ENCODE peak calls at places on chromosome 19, in five cellular contexts. Q is uterus, P is HFF-Myc, N is body of pancreas, X is cardiac muscle cell. T is an unnamed sample.

GRCh38 chr19:42105358-42105757 is 26.9 kb downstream of the POU2F2 start:
- DNase-seq in Q (no peak), P (no peak), N (no peak), X (no peak), T (no peak)

GRCh38 chr19:1285737-1286360 is at the start of gene EFNA2:
- DNase-seq in Q (no peak), P (no peak), N (no peak), X (peak), T (no peak)

GRCh38 chr19:6262519-6262918 is 17.3 kb downstream of the MLLT1 start:
- DNase-seq in Q (no peak), P (no peak), N (no peak), X (no peak), T (no peak)

GRCh38 chr19:13281567-13282291 is 131.5 kb downstream of the IER2 start:
- DNase-seq in Q (no peak), P (no peak), N (no peak), X (no peak), T (no peak)

GRCh38 chr19:8654591-8655339 is 24.3 kb downstream of the NFILZ start:
- DNase-seq in Q (peak), P (no peak), N (peak), X (peak), T (no peak)

GRCh38 chr19:40671404-40671803 is 19.0 kb downstream of the NUMBL start:
- DNase-seq in Q (no peak), P (no peak), N (no peak), X (no peak), T (no peak)

GRCh38 chr19:3617463-3617862 is 9.1 kb downstream of the CACTIN start:
- DNase-seq in Q (no peak), P (no peak), N (no peak), X (no peak), T (no peak)

GRCh38 chr19:17183858-17184271 is 31.3 kb upstream of the USE1 start:
- DNase-seq in Q (no peak), P (no peak), N (no peak), X (no peak), T (no peak)

GRCh38 chr19:30150626-30151025 is 208.6 kb downstream of the URI1 start:
- DNase-seq in Q (no peak), P (no peak), N (no peak), X (no peak), T (no peak)

GRCh38 chr19:48490980-48491792 is 20.4 kb downstream of the LMTK3 start:
- DNase-seq in Q (no peak), P (no peak), N (peak), X (peak), T (no peak)

GRCh38 chr19:28980236-28980868 is 232.6 kb downstream of the UQCRFS1 start:
- DNase-seq in Q (no peak), P (no peak), N (no peak), X (peak), T (no peak)

GRCh38 chr19:18733196-18733647 is 49.7 kb downstream of the CRTC1 start:
- DNase-seq in Q (peak), P (peak), N (peak), X (no peak), T (no peak)

DNA sequence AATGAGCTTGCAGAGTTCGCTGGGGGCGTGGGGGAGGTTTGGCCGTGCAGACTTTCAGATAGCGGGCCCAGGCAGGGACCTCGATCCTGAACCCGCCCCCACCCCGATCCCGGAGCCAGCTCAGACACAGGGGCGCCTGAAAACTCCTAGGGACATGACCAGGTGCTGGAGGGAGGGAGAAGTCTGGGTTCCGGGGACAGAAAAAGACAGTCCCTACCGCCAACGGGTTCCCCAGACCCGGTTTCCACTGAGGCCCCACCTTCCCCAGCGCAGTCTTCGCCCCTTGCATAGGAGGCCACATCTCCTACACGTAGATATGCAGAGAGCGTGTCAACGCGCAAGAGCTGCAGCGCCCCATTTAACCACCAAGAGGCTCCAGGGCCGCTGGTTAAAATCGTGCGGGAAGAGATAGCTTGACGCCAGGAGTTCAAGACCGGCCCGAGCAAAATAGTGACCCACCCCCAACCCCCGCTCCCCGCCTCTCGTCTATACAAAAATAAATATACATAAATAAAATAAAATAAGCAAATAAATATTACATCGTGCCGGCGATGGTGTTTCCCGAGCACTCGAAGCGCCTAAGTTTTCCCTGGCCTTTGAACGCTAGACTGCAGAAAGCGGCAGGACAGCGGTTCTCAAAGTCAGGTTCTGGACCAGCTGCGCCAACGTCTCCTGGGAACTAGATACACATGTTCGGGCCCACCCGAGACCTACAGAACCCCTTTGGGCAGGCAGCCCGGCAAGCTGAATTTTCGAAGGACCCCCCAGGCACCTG is 8.3 kb downstream of the CCDC8 start:
- DNase-seq in Q (no peak), P (no peak), N (no peak), X (peak), T (no peak)
- TF ChIP-seq CTCF in Q (no peak), P (no peak), N (peak), X (peak), T (peak)

GRCh38 chr19:7506385-7507328 is 9.2 kb upstream of the ZNF358 start:
- DNase-seq in Q (no peak), P (no peak), N (peak), X (peak), T (peak)

GRCh38 chr19:7507884-7508283 is 8.0 kb upstream of the ZNF358 start:
- DNase-seq in Q (no peak), P (no peak), N (peak), X (no peak), T (peak)

GRCh38 chr19:7504684-7505083 is 11.2 kb upstream of the ZNF358 start:
- DNase-seq in Q (no peak), P (no peak), N (no peak), X (no peak), T (no peak)

GRCh38 chr19:7505288-7505681 is 10.6 kb upstream of the ZNF358 start:
- DNase-seq in Q (no peak), P (no peak), N (no peak), X (no peak), T (no peak)

GRCh38 chr19:7505682-7506384 is 10.1 kb upstream of the ZNF358 start:
- DNase-seq in Q (no peak), P (no peak), N (no peak), X (peak), T (no peak)
- H3K4me3 ChIP-seq in Q (no peak), P (no peak), N (no peak), X (no peak), T (no peak)

GRCh38 chr19:45275370-45275971 is 24.4 kb downstream of the MARK4 start:
- DNase-seq in Q (no peak), P (peak), N (no peak), X (no peak), T (peak)
- TF ChIP-seq CTCF in Q (no peak), P (no peak), N (no peak), X (no peak), T (no peak)

GRCh38 chr19:11418166-11418517 is 972 bp downstream of the RGL3 start:
- DNase-seq in Q (no peak), P (no peak), N (no peak), X (peak), T (no peak)
- H3K4me3 ChIP-seq in Q (peak), P (no peak), N (peak), X (peak), T (no peak)